ENCODE peak calls at places on chromosomes 5 and 9, in five cellular contexts. L, E, W, Q and H are unnamed samples.

GRCh38 chr5:35339006-35339405 is 108.7 kb upstream of the PRLR start:
- DNase-seq in L (no peak), Q (no peak), W (no peak), E (no peak), H (no peak)

GRCh38 chr5:37840036-37840909 is at the start of gene GDNF:
- DNase-seq in Q (peak; percentile 85), L (no peak), E (peak; percentile 77), W (peak; percentile 65), H (peak; percentile 63)

GRCh38 chr5:17670353-17670752 is 36.1 kb downstream of the TAF11L14 start:
- DNase-seq in W (peak; percentile 31), L (no peak), Q (no peak), E (no peak), H (no peak)

GRCh38 chr5:148208226-148208625 is 5.4 kb downstream of the SPINK6 start:
- DNase-seq in W (no peak), Q (no peak), E (no peak), L (no peak), H (no peak)

GRCh38 chr9:93295456-93296076 is 111.6 kb downstream of the WNK2 start:
- DNase-seq in W (no peak), Q (no peak), E (no peak), L (no peak), H (no peak)

GRCh38 chr5:147576646-147577535 is 67.0 kb upstream of the DPYSL3 start:
- DNase-seq in Q (peak; percentile 41), E (peak; percentile 29), W (peak; percentile 60), L (no peak), H (peak; percentile 47)

GRCh38 chr9:4137234-4137633 is 162.6 kb downstream of the GLIS3 start:
- DNase-seq in W (no peak), L (no peak), Q (peak; percentile 86), E (peak; percentile 97), H (peak; percentile 90)

GRCh38 chr5:68441309-68441708 is 225.8 kb downstream of the PIK3R1 start:
- DNase-seq in E (no peak), W (no peak), Q (no peak), L (no peak), H (no peak)

GRCh38 chr5:31121224-31121623 is 72.3 kb upstream of the CDH6 start:
- DNase-seq in L (no peak), W (no peak), E (no peak), Q (no peak), H (no peak)

GRCh38 chr9:25964239-25964638 is 286.0 kb upstream of the TUSC1 start:
- DNase-seq in L (peak; percentile 33), E (peak; percentile 82), W (peak; percentile 65), Q (peak; percentile 87), H (peak; percentile 95)

GRCh38 chr9:71796368-71796767 is 28.1 kb upstream of the CEMIP2 start:
- DNase-seq in E (no peak), W (no peak), L (no peak), Q (no peak), H (peak; percentile 33)

GRCh38 chr5:173391031-173391430 is 62.8 kb upstream of the STC2 start:
- DNase-seq in L (no peak), W (no peak), Q (no peak), E (no peak), H (no peak)

GRCh38 chr5:124544366-124545055 is 201.9 kb downstream of the ZNF608 start:
- DNase-seq in E (peak; percentile 43), L (no peak), W (no peak), Q (peak; percentile 24), H (peak; percentile 59)

GRCh38 chr5:56479701-56480304 is 246.7 kb upstream of the ANKRD55 start:
- DNase-seq in L (no peak), E (no peak), Q (no peak), W (no peak), H (peak; percentile 33)
- H4K8ac ChIP-seq in L (no peak overlapping the region), E (peak overlapping the region; percentile 65), Q (peak overlapping the region; percentile 95), W (no peak overlapping the region), H (no peak overlapping the region)

GRCh38 chr5:161278739-161279660 is 267.5 kb downstream of the GABRB2 start:
- DNase-seq in E (no peak), L (no peak), Q (no peak), W (no peak), H (no peak)
- H3K23ac ChIP-seq in E (no peak overlapping the region), L (no peak overlapping the region), Q (no peak overlapping the region), W (no peak overlapping the region), H (no peak overlapping the region)

GRCh38 chr9:33129251-33129885 is 37.8 kb downstream of the B4GALT1 start:
- DNase-seq in E (no peak), W (no peak), Q (no peak), L (no peak), H (no peak)
- H3K4me2 ChIP-seq in E (no peak overlapping the region), W (no peak overlapping the region), Q (no peak overlapping the region), L (no peak overlapping the region), H (no peak overlapping the region)

DNA sequence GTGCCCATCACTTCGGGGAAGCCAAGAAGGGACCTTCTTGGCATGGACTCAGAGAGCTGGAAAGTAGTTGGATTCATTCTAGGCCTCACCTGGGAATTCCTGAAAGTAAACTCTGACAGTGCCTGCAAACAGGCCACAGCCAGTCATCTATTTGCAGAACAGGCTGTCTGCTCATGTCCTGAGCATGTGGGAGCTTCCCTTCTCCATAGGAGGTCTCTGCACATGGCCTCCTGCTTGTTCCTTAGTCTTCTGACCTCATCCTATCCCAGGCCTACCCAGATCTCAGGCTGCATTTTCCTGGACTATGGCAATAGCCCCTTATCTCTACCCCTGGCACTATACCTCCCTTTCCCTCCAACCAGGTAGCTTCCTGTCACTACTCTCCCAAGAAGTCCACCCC is 67.2 kb upstream of the FSTL4 start:
- DNase-seq in Q (no peak), L (no peak), E (no peak), W (no peak), H (no peak)
- H4K8ac ChIP-seq in Q (no peak overlapping the region), L (no peak overlapping the region), E (no peak overlapping the region), W (no peak overlapping the region), H (no peak overlapping the region)

DNA sequence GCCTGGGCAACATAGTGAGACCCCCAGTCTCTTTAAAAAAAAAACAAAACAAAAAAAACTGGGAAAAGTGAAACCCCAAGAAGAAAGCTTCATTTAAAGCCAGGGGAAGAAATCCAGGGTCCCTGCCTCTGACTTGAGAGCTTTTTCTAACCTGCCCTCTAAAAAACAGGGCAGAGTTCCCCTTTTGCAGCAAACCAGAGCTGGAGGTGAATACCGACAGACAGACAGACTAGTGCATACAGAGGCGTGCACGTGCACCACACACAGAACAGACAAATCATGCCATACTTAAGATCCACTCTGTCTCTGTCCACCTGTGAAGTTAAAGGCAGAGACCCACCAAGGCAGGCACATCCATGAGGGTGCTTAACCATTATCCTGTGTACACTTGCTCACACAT is 11.7 kb upstream of the AQP3 start:
- DNase-seq in E (no peak), Q (no peak), W (no peak), L (no peak), H (no peak)
- H3K23ac ChIP-seq in E (no peak overlapping the region), Q (no peak overlapping the region), W (no peak overlapping the region), L (no peak overlapping the region), H (no peak overlapping the region)

DNA sequence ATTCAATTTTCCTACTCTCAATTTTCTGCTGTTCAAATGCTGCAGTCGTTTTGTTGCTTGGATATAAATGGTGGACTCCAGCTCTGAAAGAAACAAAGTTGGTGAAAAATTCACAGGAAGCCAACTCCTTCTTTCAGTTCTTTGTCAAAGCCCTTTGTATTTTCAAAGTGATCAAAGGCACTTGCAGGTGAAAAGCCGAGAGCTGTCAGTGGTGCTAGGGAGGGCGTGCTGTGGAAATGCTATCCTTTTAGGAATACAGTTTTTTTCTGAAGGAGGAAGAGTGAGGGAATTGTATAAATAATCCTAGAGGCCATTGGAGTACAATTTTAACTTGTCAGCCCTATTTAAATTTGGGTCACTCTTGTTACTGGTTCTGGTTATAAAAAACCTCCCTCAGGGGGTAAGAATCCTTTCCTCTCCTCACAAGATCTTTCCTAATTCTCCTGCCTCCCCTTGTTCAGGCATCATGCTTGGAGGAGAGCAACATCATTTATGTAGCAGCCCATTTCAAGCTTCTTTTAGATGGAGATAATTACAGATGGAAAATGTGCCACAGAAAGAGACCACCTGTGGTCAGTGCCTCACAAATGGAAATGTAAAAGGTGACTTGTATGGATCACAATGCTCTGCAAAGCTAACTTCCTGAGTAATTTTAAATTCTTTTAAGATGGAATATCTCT is 62.5 kb upstream of the GHR start:
- DNase-seq in Q (no peak), W (peak; percentile 36), L (no peak), E (no peak), H (peak; percentile 68)
- H3K4me2 ChIP-seq in Q (no peak overlapping the region), W (no peak overlapping the region), L (no peak overlapping the region), E (no peak overlapping the region), H (no peak overlapping the region)

DNA sequence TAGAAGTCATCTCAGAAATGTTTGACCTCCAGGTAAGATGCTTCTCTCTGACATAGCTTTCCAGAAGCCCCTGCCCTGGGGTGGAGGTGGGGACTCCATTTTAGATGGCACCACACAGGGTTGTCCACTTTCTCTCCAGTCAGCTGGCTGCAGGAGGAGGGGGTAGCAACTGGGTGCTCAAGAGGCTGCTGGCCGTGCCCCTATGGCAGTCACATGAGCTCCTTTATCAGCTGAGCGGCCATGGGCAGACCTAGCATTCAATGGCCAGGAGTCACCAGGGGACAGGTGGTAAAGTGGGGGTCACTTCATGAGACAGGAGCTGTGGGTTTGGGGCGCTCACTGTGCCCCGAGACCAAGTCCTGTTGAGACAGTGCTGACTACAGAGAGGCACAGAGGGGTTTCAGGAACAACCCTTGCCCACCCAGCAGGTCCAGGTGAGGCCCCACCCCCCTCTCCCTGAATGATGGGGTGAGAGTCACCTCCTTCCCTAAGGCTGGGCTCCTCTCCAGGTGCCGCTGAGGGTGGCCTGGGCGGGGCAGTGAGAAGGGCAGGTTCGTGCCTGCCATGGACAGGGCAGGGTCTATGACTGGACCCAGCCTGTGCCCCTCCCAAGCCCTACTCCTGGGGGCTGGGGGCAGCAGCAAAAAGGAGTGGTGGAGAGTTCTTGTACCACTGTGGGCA is 642 bp downstream of the CSF2 start:
- DNase-seq in E (no peak), L (no peak), Q (no peak), W (no peak), H (no peak)
- H4K8ac ChIP-seq in E (no peak overlapping the region), L (no peak overlapping the region), Q (no peak overlapping the region), W (no peak overlapping the region), H (no peak overlapping the region)

GRCh38 chr9:69671291-69671903 is 774 bp downstream of the APBA1 start:
- DNase-seq in L (no peak), Q (no peak), E (no peak), W (no peak), H (no peak)
- H3K23ac ChIP-seq in L (peak overlapping the region; percentile 77), Q (no peak overlapping the region), E (peak overlapping the region; percentile 44), W (no peak overlapping the region), H (peak overlapping the region; percentile 15)

DNA sequence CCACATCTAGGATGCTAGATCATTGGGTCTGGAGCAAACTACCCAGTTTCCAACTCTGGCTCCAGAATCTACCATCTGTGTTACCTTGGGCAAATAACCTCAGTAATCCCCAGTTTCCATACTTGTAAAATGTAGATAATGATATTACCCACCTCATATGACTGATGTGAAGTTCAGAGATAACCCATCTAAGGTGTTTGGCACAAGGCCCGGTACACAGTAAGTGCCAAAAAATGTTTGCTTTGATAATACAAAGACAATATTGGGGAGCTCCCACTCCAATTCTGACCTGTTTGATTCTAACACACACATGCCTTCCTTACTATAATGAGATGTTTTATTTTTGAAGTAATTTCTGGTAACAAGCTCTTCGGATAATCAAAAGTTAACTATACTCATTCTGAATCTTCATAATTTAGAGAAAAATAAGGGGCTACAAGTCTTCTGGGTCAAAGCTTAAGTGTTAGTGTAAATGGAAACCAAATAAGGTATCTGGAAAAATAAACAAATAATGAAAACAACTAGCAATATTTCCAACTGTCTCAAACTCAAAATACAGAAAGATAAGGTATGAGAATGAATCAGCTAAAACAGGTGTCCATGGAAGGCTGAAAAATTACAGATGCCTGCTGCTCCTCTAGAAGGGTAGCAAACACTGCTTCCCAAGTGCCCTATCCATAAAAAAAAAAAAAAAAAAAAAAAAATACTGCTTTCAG is 30.4 kb downstream of the ELL2 start:
- DNase-seq in W (no peak), L (no peak), E (no peak), Q (no peak), H (no peak)
- H3K4me2 ChIP-seq in W (no peak overlapping the region), L (no peak overlapping the region), E (no peak overlapping the region), Q (no peak overlapping the region), H (no peak overlapping the region)